ENCODE peak calls at places on chromosomes 6 and 20, in four cellular contexts. A is memory B cell, B is small intestine, Z is GM12865. Q is an unnamed sample.

GRCh38 chr20:34544109-34544793 is 14.3 kb upstream of the MAP1LC3A start:
- DNase-seq in B (peak; percentile 34), A (no peak), Z (no peak), Q (no peak)

GRCh38 chr6:114157848-114158247 is 185.0 kb downstream of the HS3ST5 start:
- DNase-seq in Z (no peak), A (no peak), B (peak; percentile 13), Q (no peak)

GRCh38 chr6:104859225-104860146 is at the start of gene HACE1:
- DNase-seq in Z (peak; percentile 91), A (peak; percentile 90), B (peak; percentile 84), Q (peak; percentile 74)

GRCh38 chr6:155216312-155217028 is 47.3 kb upstream of the CLDN20 start:
- DNase-seq in A (no peak), B (no peak), Z (no peak), Q (no peak)

GRCh38 chr20:24697411-24697810 is 228.0 kb downstream of the SYNDIG1 start:
- DNase-seq in A (no peak), Z (no peak), B (no peak), Q (no peak)

GRCh38 chr20:51444472-51444871 is 98.0 kb downstream of the NFATC2 start:
- DNase-seq in A (no peak), B (no peak), Z (no peak), Q (no peak)

GRCh38 chr6:107418118-107418517 is 41.2 kb downstream of the PDSS2 start:
- DNase-seq in B (peak; percentile 5), Z (peak; percentile 39), A (no peak), Q (no peak)

GRCh38 chr20:37880726-37881591 is 22.0 kb upstream of the VSTM2L start:
- DNase-seq in A (no peak), Z (no peak), B (peak; percentile 51), Q (no peak)

GRCh38 chr6:85405853-85406198 is 44.1 kb upstream of the NT5E start:
- DNase-seq in A (no peak), B (no peak), Z (no peak), Q (no peak)

GRCh38 chr20:21182832-21183563 is 57.1 kb downstream of the KIZ start:
- DNase-seq in B (peak; percentile 52), Z (no peak), A (no peak), Q (no peak)

GRCh38 chr6:43396408-43397149 is 27.1 kb upstream of the ZNF318 start:
- DNase-seq in B (no peak), Z (no peak), A (no peak), Q (no peak)

GRCh38 chr6:166301611-166302529 is 6.3 kb downstream of the PRR18 start:
- DNase-seq in A (no peak), B (no peak), Z (no peak), Q (no peak)

GRCh38 chr6:170031096-170031471 is 259.8 kb downstream of the DLL1 start:
- DNase-seq in A (no peak), B (no peak), Z (no peak), Q (no peak)

GRCh38 chr20:13274311-13274965 is 53.4 kb downstream of the ISM1 start:
- DNase-seq in Z (no peak), B (no peak), A (no peak), Q (peak; percentile 19)

GRCh38 chr6:33885121-33886057 is 81.6 kb upstream of the MLN start:
- DNase-seq in A (no peak), B (peak; percentile 60), Z (no peak), Q (no peak)

GRCh38 chr6:158972241-158973233 is 27.5 kb downstream of the RSPH3 start:
- DNase-seq in A (no peak), B (peak; percentile 75), Z (peak; percentile 66), Q (no peak)

GRCh38 chr6:149436647-149437046 is 36.6 kb downstream of the SUMO4 start:
- DNase-seq in B (no peak), A (no peak), Z (no peak), Q (no peak)

GRCh38 chr20:45080867-45081616 is 19.9 kb downstream of the KCNS1 start:
- DNase-seq in B (no peak), A (no peak), Z (no peak), Q (no peak)

GRCh38 chr20:41169791-41170351 is 32.5 kb downstream of the PLCG1 start:
- DNase-seq in Z (no peak), A (no peak), B (no peak), Q (no peak)

GRCh38 chr20:6768228-6769185 is 1.0 kb downstream of the BMP2 start:
- DNase-seq in Z (no peak), B (peak; percentile 40), A (no peak), Q (peak; percentile 65)

GRCh38 chr20:50415031-50415515 is 95.1 kb upstream of the PTPN1 start:
- DNase-seq in A (no peak), B (no peak), Z (no peak), Q (no peak)

GRCh38 chr6:42411431-42411830 is 40.3 kb downstream of the TRERF1 start:
- DNase-seq in A (no peak), Z (no peak), B (no peak), Q (no peak)

GRCh38 chr6:113734886-113735481 is 122.2 kb upstream of the MARCKS start:
- DNase-seq in Z (no peak), B (no peak), A (no peak), Q (peak; percentile 14)

GRCh38 chr20:17320456-17320855 is 93.6 kb downstream of the PCSK2 start:
- DNase-seq in B (no peak), A (no peak), Z (no peak), Q (no peak)

GRCh38 chr20:10077886-10078285 is 43.1 kb downstream of the ANKEF1 start:
- DNase-seq in A (no peak), B (no peak), Z (no peak), Q (no peak)

GRCh38 chr20:32301719-32302506 is 24.5 kb downstream of the KIF3B start:
- DNase-seq in A (no peak), B (no peak), Z (no peak), Q (no peak)

GRCh38 chr20:10641467-10641866 is 32.3 kb downstream of the JAG1 start:
- DNase-seq in A (no peak), Z (no peak), B (no peak), Q (no peak)

GRCh38 chr6:3426091-3426780 is 30.6 kb downstream of the SLC22A23 start:
- DNase-seq in A (no peak), Z (no peak), B (no peak), Q (no peak)

GRCh38 chr6:85449818-85450577 is at the start of gene NT5E:
- DNase-seq in A (peak; percentile 34), Z (peak; percentile 87), B (peak; percentile 69), Q (no peak)

GRCh38 chr6:44016131-44016870 is 111.0 kb downstream of the MRPL14 start:
- DNase-seq in Z (no peak), A (no peak), B (no peak), Q (no peak)

GRCh38 chr20:48096957-48097890 is 311.9 kb upstream of the SULF2 start:
- DNase-seq in Z (no peak), A (no peak), B (no peak), Q (no peak)